ENCODE peak calls at places on chromosomes 13 and 19, in nine cellular contexts. One of them, this sample, is unnamed.

GRCh38 chr19:4970558-4971423 is 1.9 kb downstream of the KDM4B start:
- DNase-seq in esophagus muscularis mucosa: no peak
- DNase-seq in tibial nerve: no peak
- DNase-seq in H1: no peak
- DNase-seq in astrocyte: no peak
- DNase-seq in fibroblast of lung: no peak
- DNase-seq in keratinocyte: no peak
- DNase-seq in brain microvascular endothelial cell: no peak
- DNase-seq in mesendoderm: peak; percentile 33
- DNase-seq in this sample: peak; percentile 57

GRCh38 chr13:49218493-49219051 is 1.6 kb upstream of the MLNR start:
- DNase-seq in brain microvascular endothelial cell: no peak
- DNase-seq in mesendoderm: peak; percentile 77
- DNase-seq in tibial nerve: no peak
- DNase-seq in fibroblast of lung: peak; percentile 27
- DNase-seq in astrocyte: no peak
- DNase-seq in H1: no peak
- DNase-seq in keratinocyte: no peak
- DNase-seq in esophagus muscularis mucosa: no peak
- DNase-seq in this sample: no peak

GRCh38 chr13:63299995-63300394 is 1884.3 kb upstream of the PCDH20 start:
- DNase-seq in fibroblast of lung: no peak
- DNase-seq in tibial nerve: no peak
- DNase-seq in keratinocyte: no peak
- DNase-seq in mesendoderm: no peak
- DNase-seq in astrocyte: no peak
- DNase-seq in brain microvascular endothelial cell: no peak
- DNase-seq in esophagus muscularis mucosa: no peak
- DNase-seq in H1: no peak
- DNase-seq in this sample: no peak

GRCh38 chr19:44745386-44745831 is 3.1 kb upstream of the BCL3 start:
- DNase-seq in astrocyte: peak; percentile 72
- DNase-seq in H1: no peak
- DNase-seq in esophagus muscularis mucosa: peak; percentile 95
- DNase-seq in fibroblast of lung: peak; percentile 82
- DNase-seq in keratinocyte: no peak
- DNase-seq in tibial nerve: peak; percentile 61
- DNase-seq in brain microvascular endothelial cell: no peak
- DNase-seq in mesendoderm: peak; percentile 65
- DNase-seq in this sample: peak; percentile 82

GRCh38 chr13:30159446-30159839 is 147.9 kb downstream of the KATNAL1 start:
- DNase-seq in brain microvascular endothelial cell: peak; percentile 93
- DNase-seq in astrocyte: peak; percentile 89
- DNase-seq in H1: no peak
- DNase-seq in keratinocyte: no peak
- DNase-seq in esophagus muscularis mucosa: no peak
- DNase-seq in fibroblast of lung: peak; percentile 91
- DNase-seq in mesendoderm: no peak
- DNase-seq in tibial nerve: no peak
- DNase-seq in this sample: no peak

GRCh38 chr13:32135655-32136054 is 104.1 kb downstream of the FRY start:
- DNase-seq in mesendoderm: no peak
- DNase-seq in astrocyte: peak; percentile 82
- DNase-seq in tibial nerve: no peak
- DNase-seq in fibroblast of lung: peak; percentile 85
- DNase-seq in H1: no peak
- DNase-seq in brain microvascular endothelial cell: peak; percentile 47
- DNase-seq in esophagus muscularis mucosa: no peak
- DNase-seq in keratinocyte: no peak
- DNase-seq in this sample: no peak

GRCh38 chr19:31099470-31100190 is 249.6 kb downstream of the TSHZ3 start:
- DNase-seq in astrocyte: no peak
- DNase-seq in tibial nerve: no peak
- DNase-seq in H1: no peak
- DNase-seq in esophagus muscularis mucosa: no peak
- DNase-seq in fibroblast of lung: no peak
- DNase-seq in brain microvascular endothelial cell: no peak
- DNase-seq in keratinocyte: no peak
- DNase-seq in mesendoderm: no peak
- DNase-seq in this sample: no peak

GRCh38 chr13:62033932-62034331 is 618.3 kb upstream of the PCDH20 start:
- DNase-seq in esophagus muscularis mucosa: no peak
- DNase-seq in H1: no peak
- DNase-seq in mesendoderm: no peak
- DNase-seq in astrocyte: no peak
- DNase-seq in brain microvascular endothelial cell: no peak
- DNase-seq in tibial nerve: no peak
- DNase-seq in fibroblast of lung: no peak
- DNase-seq in keratinocyte: no peak
- DNase-seq in this sample: no peak

GRCh38 chr19:18450934-18451836 is 13.3 kb upstream of the ISYNA1 start:
- DNase-seq in fibroblast of lung: no peak
- DNase-seq in keratinocyte: no peak
- DNase-seq in mesendoderm: peak; percentile 58
- DNase-seq in astrocyte: no peak
- DNase-seq in tibial nerve: peak; percentile 95
- DNase-seq in H1: no peak
- DNase-seq in brain microvascular endothelial cell: peak; percentile 75
- DNase-seq in esophagus muscularis mucosa: peak; percentile 96
- DNase-seq in this sample: peak; percentile 93

DNA sequence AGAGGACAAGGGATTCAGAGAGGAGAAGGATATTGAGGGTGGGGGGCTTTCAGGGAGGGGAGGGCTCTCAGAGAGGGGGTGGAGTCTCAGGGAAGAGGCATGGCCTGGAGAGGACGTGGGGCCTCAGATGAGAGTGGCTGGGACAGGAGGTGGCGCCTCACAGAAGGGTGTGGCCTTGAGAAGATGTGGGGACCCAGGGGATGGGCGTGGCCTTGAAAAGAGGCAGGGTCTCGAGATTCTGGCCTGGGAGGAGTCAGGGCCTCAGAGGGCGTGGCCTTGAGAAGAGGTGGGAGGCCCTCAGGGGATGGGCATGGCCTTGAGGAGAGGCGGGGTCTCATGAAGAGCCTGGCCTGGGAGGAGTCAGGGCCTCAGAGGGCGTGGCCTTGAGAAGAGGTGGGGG is 23.7 kb upstream of the TNFSF14 start:
- DNase-seq in esophagus muscularis mucosa: no peak
- DNase-seq in H1: no peak
- DNase-seq in mesendoderm: no peak
- DNase-seq in keratinocyte: no peak
- DNase-seq in brain microvascular endothelial cell: no peak
- DNase-seq in astrocyte: no peak
- DNase-seq in fibroblast of lung: no peak
- DNase-seq in tibial nerve: no peak
- DNase-seq in this sample: peak; percentile 32
- H3K4me3 ChIP-seq in esophagus muscularis mucosa: no peak overlapping the region
- H3K4me3 ChIP-seq in H1: no peak overlapping the region
- H3K4me3 ChIP-seq in mesendoderm: no peak overlapping the region
- H3K4me3 ChIP-seq in keratinocyte: no peak overlapping the region
- H3K4me3 ChIP-seq in brain microvascular endothelial cell: no peak overlapping the region
- H3K4me3 ChIP-seq in astrocyte: no peak overlapping the region
- H3K4me3 ChIP-seq in fibroblast of lung: no peak overlapping the region
- H3K4me3 ChIP-seq in tibial nerve: no peak overlapping the region
- H3K4me3 ChIP-seq in this sample: peak overlapping the region; percentile 17

DNA sequence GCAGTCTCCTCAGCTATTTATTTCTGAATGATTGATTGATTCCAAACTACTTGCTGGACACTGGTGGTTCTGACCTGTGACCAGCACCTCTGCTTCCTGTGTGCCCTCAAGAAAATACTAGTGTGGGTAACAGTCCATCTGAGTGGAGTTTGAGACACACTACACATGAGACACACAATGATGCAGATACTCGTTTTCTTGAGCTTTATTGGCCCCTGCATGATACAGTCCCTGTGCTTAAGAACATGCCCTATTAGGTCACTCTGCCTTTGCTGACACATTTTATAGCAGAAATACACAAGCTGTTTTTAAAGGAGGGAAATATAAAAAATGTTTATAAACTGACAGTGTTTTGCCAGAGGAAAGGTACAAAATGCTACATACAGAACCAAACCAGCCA is 126.9 kb downstream of the STK24 start:
- DNase-seq in H1: no peak
- DNase-seq in esophagus muscularis mucosa: no peak
- DNase-seq in keratinocyte: no peak
- DNase-seq in astrocyte: no peak
- DNase-seq in tibial nerve: no peak
- DNase-seq in brain microvascular endothelial cell: no peak
- DNase-seq in mesendoderm: no peak
- DNase-seq in fibroblast of lung: no peak
- DNase-seq in this sample: no peak
- H3K36me3 ChIP-seq in H1: peaks cover 7% of the 10 kb centered on the region
- H3K36me3 ChIP-seq in esophagus muscularis mucosa: peaks cover 29% of the 10 kb centered on the region
- H3K36me3 ChIP-seq in keratinocyte: peaks cover 23% of the 10 kb centered on the region
- H3K36me3 ChIP-seq in astrocyte: peaks cover 20% of the 10 kb centered on the region
- H3K36me3 ChIP-seq in tibial nerve: no peaks in the 10 kb centered on the region
- H3K36me3 ChIP-seq in brain microvascular endothelial cell: peaks cover 28% of the 10 kb centered on the region
- H3K36me3 ChIP-seq in mesendoderm: peaks cover 5% of the 10 kb centered on the region
- H3K36me3 ChIP-seq in fibroblast of lung: peaks cover 19% of the 10 kb centered on the region
- H3K36me3 ChIP-seq in this sample: no peaks in the 10 kb centered on the region

GRCh38 chr13:44374348-44374712 is 706 bp downstream of the SERP2 start:
- DNase-seq in mesendoderm: no peak
- DNase-seq in H1: no peak
- DNase-seq in brain microvascular endothelial cell: no peak
- DNase-seq in fibroblast of lung: no peak
- DNase-seq in tibial nerve: no peak
- DNase-seq in esophagus muscularis mucosa: no peak
- DNase-seq in keratinocyte: no peak
- DNase-seq in astrocyte: no peak
- DNase-seq in this sample: no peak
- H3K4me3 ChIP-seq in mesendoderm: no peak overlapping the region
- H3K4me3 ChIP-seq in H1: no peak overlapping the region
- H3K4me3 ChIP-seq in brain microvascular endothelial cell: peak overlapping the region; percentile 57
- H3K4me3 ChIP-seq in fibroblast of lung: peak overlapping the region; percentile 17
- H3K4me3 ChIP-seq in tibial nerve: peak overlapping the region; percentile 62
- H3K4me3 ChIP-seq in esophagus muscularis mucosa: peak overlapping the region; percentile 69
- H3K4me3 ChIP-seq in keratinocyte: no peak overlapping the region
- H3K4me3 ChIP-seq in astrocyte: peak overlapping the region; percentile 12
- H3K4me3 ChIP-seq in this sample: peak overlapping the region; percentile 72

GRCh38 chr19:1764293-1764683 is 11.0 kb downstream of the ONECUT3 start:
- DNase-seq in astrocyte: no peak
- DNase-seq in H1: no peak
- DNase-seq in keratinocyte: no peak
- DNase-seq in mesendoderm: no peak
- DNase-seq in fibroblast of lung: no peak
- DNase-seq in brain microvascular endothelial cell: no peak
- DNase-seq in esophagus muscularis mucosa: no peak
- DNase-seq in tibial nerve: no peak
- DNase-seq in this sample: no peak
- H3K36me3 ChIP-seq in astrocyte: no peaks in the 10 kb centered on the region
- H3K36me3 ChIP-seq in H1: peaks cover 6% of the 10 kb centered on the region
- H3K36me3 ChIP-seq in keratinocyte: no peaks in the 10 kb centered on the region
- H3K36me3 ChIP-seq in mesendoderm: no peaks in the 10 kb centered on the region
- H3K36me3 ChIP-seq in fibroblast of lung: no peaks in the 10 kb centered on the region
- H3K36me3 ChIP-seq in brain microvascular endothelial cell: no peaks in the 10 kb centered on the region
- H3K36me3 ChIP-seq in esophagus muscularis mucosa: no peaks in the 10 kb centered on the region
- H3K36me3 ChIP-seq in tibial nerve: no peaks in the 10 kb centered on the region
- H3K36me3 ChIP-seq in this sample: no peaks in the 10 kb centered on the region

This sample was measured in testis.